ENCODE peak calls at places on chromosomes 12 and 14, in nine cellular contexts. H, X, A, U, Z, G, B, O and T are unnamed samples.

GRCh38 chr12:7479784-7480183 is 23.8 kb downstream of the CD163 start:
- DNase-seq in X (no peak), Z (no peak), U (no peak), G (no peak), H (no peak), O (no peak), B (no peak), A (no peak), T (no peak)

GRCh38 chr14:75011356-75012097 is 8.8 kb downstream of the EIF2B2 start:
- DNase-seq in Z (peak), A (peak), X (peak), U (peak), H (peak), O (no peak), B (no peak), G (peak), T (no peak)

GRCh38 chr12:96101806-96102205 is 66.4 kb upstream of the LTA4H start:
- DNase-seq in X (no peak), G (no peak), B (no peak), H (no peak), O (no peak), A (no peak), U (no peak), Z (no peak), T (no peak)

GRCh38 chr14:38868415-38869290 is 234.4 kb downstream of the SEC23A start:
- DNase-seq in O (no peak), Z (no peak), U (no peak), G (no peak), B (no peak), H (no peak), A (no peak), X (no peak), T (no peak)

GRCh38 chr14:39731912-39732311 is 299.7 kb upstream of the FBXO33 start:
- DNase-seq in A (no peak), O (no peak), H (peak), Z (no peak), G (no peak), X (no peak), U (no peak), B (peak), T (peak)

GRCh38 chr12:113236539-113237354 is 15.5 kb downstream of the TPCN1 start:
- DNase-seq in H (no peak), X (no peak), O (no peak), U (no peak), A (no peak), G (no peak), B (no peak), Z (peak), T (no peak)

GRCh38 chr14:33680873-33681272 is 270.0 kb downstream of the EGLN3 start:
- DNase-seq in X (no peak), U (no peak), Z (no peak), B (no peak), A (no peak), H (no peak), O (no peak), G (no peak), T (no peak)

GRCh38 chr12:114041590-114041989 is 75.5 kb upstream of the RBM19 start:
- DNase-seq in A (no peak), U (no peak), X (no peak), O (no peak), G (no peak), H (no peak), B (no peak), Z (no peak), T (no peak)

GRCh38 chr12:80121661-80122060 is 22.3 kb downstream of the OTOGL start:
- DNase-seq in U (peak), Z (no peak), H (no peak), X (peak), B (no peak), A (no peak), O (no peak), G (no peak), T (no peak)

GRCh38 chr12:2052861-2053674 is at the start of gene CACNA1C:
- DNase-seq in A (peak), H (peak), X (peak), U (peak), Z (peak), B (peak), O (peak), G (no peak), T (peak)

GRCh38 chr14:58963873-58964597 is 224.4 kb upstream of the DAAM1 start:
- DNase-seq in Z (no peak), U (no peak), H (no peak), G (no peak), B (no peak), X (no peak), A (no peak), O (no peak), T (no peak)

GRCh38 chr12:6765634-6766581 is at the start of gene PTMS:
- DNase-seq in A (peak), Z (peak), O (peak), G (peak), X (peak), H (peak), U (peak), B (no peak), T (peak)

GRCh38 chr12:75955251-75955650 is 76.3 kb downstream of the PHLDA1 start:
- DNase-seq in U (no peak), H (no peak), A (no peak), G (no peak), X (no peak), O (no peak), B (no peak), Z (no peak), T (no peak)

GRCh38 chr12:97375310-97375709 is 87.3 kb upstream of the RMST start:
- DNase-seq in B (no peak), H (no peak), Z (no peak), G (no peak), O (no peak), U (no peak), A (no peak), X (no peak), T (no peak)

GRCh38 chr14:39568809-39569538 is 136.7 kb upstream of the FBXO33 start:
- DNase-seq in B (no peak), U (no peak), A (no peak), G (no peak), H (no peak), O (no peak), Z (no peak), X (no peak), T (no peak)

GRCh38 chr12:116539905-116540482 is 19.2 kb upstream of the MAP1LC3B2 start:
- DNase-seq in Z (peak), A (peak), X (peak), O (no peak), G (no peak), H (no peak), U (peak), B (no peak), T (no peak)

GRCh38 chr12:97182719-97183118 is 275.7 kb downstream of the NEDD1 start:
- DNase-seq in Z (no peak), A (no peak), O (no peak), H (no peak), G (no peak), X (no peak), B (no peak), U (no peak), T (no peak)

GRCh38 chr12:3747976-3748619 is 4.8 kb downstream of the CRACR2A start:
- DNase-seq in Z (no peak), O (no peak), U (no peak), A (no peak), B (no peak), X (no peak), G (no peak), H (no peak), T (no peak)

GRCh38 chr12:89690925-89691324 is 17.7 kb downstream of the ATP2B1 start:
- DNase-seq in U (no peak), X (no peak), O (no peak), B (no peak), H (no peak), A (no peak), G (no peak), Z (no peak), T (no peak)